ENCODE peak calls at places on chromosomes 1 and 21, in five cellular contexts. E is brain microvascular endothelial cell; N is mesothelial cell of epicardium; A is fibroblast of lung; H is CD4-positive, alpha-beta T cell. W is an unnamed sample.

GRCh38 chr1:245512181-245512888 is 357.6 kb downstream of the KIF26B start:
- DNase-seq in E (no peak), N (no peak), A (peak; percentile 32), H (no peak), W (no peak)

GRCh38 chr1:115837386-115837761 is 3.6 kb downstream of the NHLH2 start:
- DNase-seq in E (no peak), N (no peak), A (no peak), H (no peak), W (no peak)

GRCh38 chr1:182588460-182589396 is at the start of gene RNASEL:
- DNase-seq in E (peak; percentile 64), N (peak; percentile 72), A (peak; percentile 71), H (peak; percentile 55), W (peak; percentile 40)

GRCh38 chr1:225537554-225538251 is 109.9 kb upstream of the LBR start:
- DNase-seq in E (no peak), N (no peak), A (no peak), H (no peak), W (no peak)

GRCh38 chr21:29261555-29262540 is 36.9 kb upstream of the BACH1 start:
- DNase-seq in E (no peak), N (no peak), A (no peak), H (no peak), W (no peak)

GRCh38 chr1:62273953-62274352 is 45.3 kb downstream of the KANK4 start:
- DNase-seq in E (no peak), N (no peak), A (no peak), H (no peak), W (no peak)

GRCh38 chr1:174964261-174964984 is 35.3 kb upstream of the CACYBP start:
- DNase-seq in E (no peak), N (no peak), A (no peak), H (no peak), W (no peak)

GRCh38 chr1:183238071-183238470 is 52.0 kb downstream of the LAMC2 start:
- DNase-seq in E (peak; percentile 68), N (no peak), A (peak; percentile 36), H (no peak), W (no peak)

GRCh38 chr1:212470059-212470458 is 37.3 kb downstream of the NENF start:
- DNase-seq in E (peak; percentile 97), N (no peak), A (peak; percentile 97), H (no peak), W (no peak)

GRCh38 chr1:91746728-91747338 is 139.1 kb downstream of the TGFBR3 start:
- DNase-seq in E (no peak), N (no peak), A (no peak), H (no peak), W (no peak)

GRCh38 chr1:62621907-62622306 is 24.6 kb downstream of the ANGPTL3 start:
- DNase-seq in E (peak; percentile 95), N (no peak), A (peak; percentile 97), H (no peak), W (no peak)

GRCh38 chr1:150808134-150808533 is at the start of gene CTSK:
- DNase-seq in E (no peak), N (no peak), A (peak; percentile 21), H (no peak), W (no peak)

GRCh38 chr1:72186733-72187307 is 95.5 kb downstream of the NEGR1 start:
- DNase-seq in E (no peak), N (no peak), A (peak; percentile 50), H (no peak), W (no peak)
- TF ChIP-seq CTCF in E (peak; percentile 45), N (peak; percentile 44), A (peak; percentile 75), H (no peak), W (peak; percentile 62)

GRCh38 chr1:231981675-231982074 is 355.1 kb downstream of the DISC1 start:
- DNase-seq in E (no peak), N (no peak), A (no peak), H (no peak), W (no peak)

GRCh38 chr1:231985624-231986023 is 359.0 kb downstream of the DISC1 start:
- DNase-seq in E (no peak), N (no peak), A (no peak), H (no peak), W (no peak)

GRCh38 chr1:231986631-231987291 is 360.2 kb downstream of the DISC1 start:
- DNase-seq in E (peak; percentile 33), N (no peak), A (peak; percentile 68), H (no peak), W (no peak)

DNA sequence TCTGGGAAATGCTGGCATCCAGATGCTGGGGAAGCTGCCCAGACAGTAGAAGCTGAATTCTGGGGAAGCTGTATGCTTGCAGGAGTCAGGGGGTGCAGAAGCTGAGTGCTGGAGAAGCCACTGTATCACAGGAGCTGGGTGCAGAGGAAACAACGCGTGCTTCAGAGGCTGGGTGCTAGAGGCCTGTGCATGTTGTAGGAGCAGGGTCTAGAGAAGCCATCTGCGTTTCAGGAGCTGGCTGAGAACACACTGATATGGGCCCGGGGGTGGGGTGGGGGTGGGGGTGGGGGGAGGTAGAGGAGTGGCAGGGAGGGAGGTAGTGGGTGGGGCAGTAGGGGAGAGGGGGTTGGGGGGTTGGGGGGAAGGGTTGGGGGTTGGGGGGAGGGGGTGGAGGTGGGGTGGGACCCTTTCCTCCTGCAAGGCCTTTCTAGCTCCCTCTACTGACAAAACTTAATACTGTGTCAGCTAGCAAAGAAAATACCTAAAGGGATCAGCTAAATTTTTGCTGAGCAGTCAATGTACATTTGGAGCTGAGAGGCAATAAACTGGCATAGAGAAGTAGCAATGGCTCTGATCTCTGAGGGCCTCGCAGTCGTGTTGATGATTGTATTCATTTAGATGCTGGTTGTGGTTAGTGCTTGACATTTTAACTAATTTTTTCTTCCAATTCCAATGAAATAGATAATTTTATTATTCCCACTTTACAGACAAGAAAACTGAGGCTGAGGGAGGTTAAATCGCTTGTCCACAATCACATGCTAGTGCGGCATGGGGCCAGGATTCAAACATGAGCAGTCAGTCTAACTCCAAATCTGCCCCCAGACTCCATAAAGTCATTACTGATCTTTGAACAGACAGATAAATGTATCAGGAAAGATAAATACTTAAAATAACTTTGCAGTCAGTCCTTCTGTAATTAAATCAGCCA is 356.9 kb downstream of the DISC1 start:
- DNase-seq in E (no peak), N (no peak), A (no peak), H (no peak), W (no peak)
- TF ChIP-seq CTCF in E (no peak), N (no peak), A (no peak), H (no peak), W (no peak)

GRCh38 chr1:21244986-21245687 is 45.1 kb downstream of the ECE1 start:
- DNase-seq in E (no peak), N (no peak), A (no peak), H (no peak), W (no peak)
- TF ChIP-seq CTCF in E (peak; percentile 67), N (no peak), A (peak; percentile 46), H (peak; percentile 29), W (peak; percentile 49)

DNA sequence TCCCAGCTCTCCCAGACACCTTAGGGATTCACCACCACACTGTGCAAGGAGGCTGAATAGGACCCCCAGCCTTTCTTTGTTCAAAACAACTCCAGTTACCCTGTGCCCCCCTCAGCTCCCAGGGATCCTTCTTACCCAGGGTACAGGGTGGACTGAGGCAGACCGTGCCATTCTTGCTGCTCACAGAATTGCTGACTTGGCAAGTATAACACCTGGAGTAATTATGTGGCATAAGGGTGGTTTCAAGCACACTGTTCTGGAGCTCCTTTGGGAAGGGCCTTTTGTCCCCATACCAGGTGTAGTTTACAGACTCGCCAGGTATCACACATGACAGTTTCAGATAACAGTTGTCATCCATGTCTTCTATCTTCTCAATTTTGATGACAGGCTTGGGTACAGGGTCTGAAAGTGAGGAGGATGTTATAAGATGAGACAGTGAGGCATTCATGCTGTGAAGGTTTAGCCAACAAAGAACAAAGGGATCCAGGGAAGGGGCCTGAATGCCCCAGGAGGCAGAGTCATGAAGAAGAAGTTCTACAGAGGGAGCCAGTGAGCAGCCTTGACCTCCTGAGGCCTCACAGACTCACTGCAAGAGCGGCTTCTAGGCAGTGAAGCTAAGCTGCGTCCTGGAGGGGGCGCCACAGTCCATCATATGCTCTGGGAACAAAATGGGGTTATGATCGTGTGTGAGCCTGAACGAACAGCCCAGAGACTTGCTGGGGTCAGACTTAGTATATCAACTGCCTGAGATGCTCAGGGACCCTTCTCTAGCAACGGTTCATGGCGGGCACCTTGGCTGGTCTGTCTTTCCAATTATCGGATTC is 30.3 kb downstream of the CD48 start:
- DNase-seq in E (peak; percentile 13), N (peak; percentile 67), A (no peak), H (peak; percentile 84), W (peak; percentile 53)
- TF ChIP-seq CTCF in E (peak; percentile 59), N (peak; percentile 51), A (no peak), H (peak; percentile 82), W (peak; percentile 67)

GRCh38 chr1:2930971-2931721 is 90.1 kb upstream of the ACTRT2 start:
- DNase-seq in E (no peak), N (no peak), A (no peak), H (no peak), W (no peak)
- TF ChIP-seq CTCF in E (no peak), N (no peak), A (no peak), H (no peak), W (no peak)

GRCh38 chr1:113802367-113803007 is 9.8 kb downstream of the RSBN1 start:
- DNase-seq in E (no peak), N (no peak), A (no peak), H (no peak), W (no peak)

GRCh38 chr1:113805256-113805531 is 7.1 kb downstream of the RSBN1 start:
- DNase-seq in E (no peak), N (no peak), A (no peak), H (no peak), W (no peak)

GRCh38 chr1:113808450-113809195 is 3.7 kb downstream of the RSBN1 start:
- DNase-seq in E (no peak), N (no peak), A (no peak), H (no peak), W (no peak)

GRCh38 chr1:113805639-113806038 is 6.6 kb downstream of the RSBN1 start:
- DNase-seq in E (no peak), N (no peak), A (no peak), H (no peak), W (no peak)

DNA sequence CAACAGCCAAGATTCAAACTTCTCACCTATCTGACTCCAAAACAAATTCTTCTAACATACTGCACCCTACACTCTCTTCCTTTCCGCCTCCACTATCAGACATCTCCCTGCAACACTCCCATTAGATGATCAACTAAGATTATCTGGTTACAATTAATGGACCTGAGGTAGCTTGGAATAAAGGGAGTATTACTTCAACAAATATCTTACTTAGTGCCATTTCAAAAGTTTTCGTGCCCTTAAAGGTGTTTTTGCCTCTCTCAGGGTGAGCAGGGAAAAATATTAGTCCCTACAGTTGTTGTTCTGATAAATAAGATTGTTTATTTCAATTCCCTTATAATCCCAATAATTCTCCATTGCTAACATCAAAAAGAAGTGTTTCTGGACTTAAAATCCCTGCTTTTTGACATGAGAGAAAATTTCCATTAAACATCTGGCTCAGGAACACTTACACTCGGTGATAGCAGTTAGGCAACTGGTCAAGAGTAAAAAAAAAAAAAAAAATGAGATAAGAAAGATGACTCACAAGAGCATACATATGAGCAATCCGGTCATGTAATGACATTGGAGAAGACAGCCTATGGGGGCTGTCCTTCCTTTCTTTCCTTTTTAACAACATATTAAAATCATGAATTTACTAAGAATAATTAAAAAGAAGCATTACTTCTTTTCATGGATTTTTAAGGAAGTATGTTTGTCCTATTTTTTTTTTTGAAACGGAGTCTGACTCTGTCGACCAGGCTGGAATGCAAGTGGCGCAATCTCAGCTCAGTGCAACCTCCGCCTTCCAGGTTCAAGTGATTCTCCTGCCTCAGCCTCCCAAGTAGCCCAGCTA is 7.6 kb downstream of the RSBN1 start:
- DNase-seq in E (peak; percentile 51), N (no peak), A (peak; percentile 85), H (no peak), W (no peak)
- TF ChIP-seq CTCF in E (no peak), N (no peak), A (no peak), H (no peak), W (no peak)

GRCh38 chr21:27802816-27803475 is 836.1 kb upstream of the ADAMTS5 start:
- DNase-seq in E (peak; percentile 40), N (no peak), A (peak; percentile 40), H (no peak), W (peak; percentile 36)
- TF ChIP-seq CTCF in E (peak; percentile 81), N (no peak), A (peak; percentile 63), H (no peak), W (peak; percentile 65)